ENCODE peak calls at places on chromosomes 7 and 10, in ten cellular contexts. J is lower leg skin; L is epithelial cell of esophagus; E is BE2C; W is heart right ventricle; V is HCT116; G is CD4-positive, CD25-positive, alpha-beta regulatory T cell; X is IMR-90; S is mammary epithelial cell; A is dorsolateral prefrontal cortex. K is an unnamed sample.

GRCh38 chr7:157413881-157414701 is 77.3 kb downstream of the DNAJB6 start:
- DNase-seq in J (no peak), L (no peak), E (no peak), W (no peak), V (no peak), G (no peak), X (no peak), S (no peak), A (no peak), K (no peak)

GRCh38 chr7:101558742-101559325 is 70.3 kb downstream of the MYL10 start:
- DNase-seq in J (peak; percentile 49), L (no peak), E (no peak), W (no peak), V (no peak), G (no peak), X (no peak), S (no peak), A (no peak), K (no peak)

GRCh38 chr10:122237326-122237725 is 33.8 kb upstream of the BTBD16 start:
- DNase-seq in J (no peak), L (no peak), E (peak; percentile 57), W (no peak), V (no peak), G (no peak), X (no peak), S (no peak), A (no peak), K (no peak)

GRCh38 chr7:105015631-105015965 is 1.6 kb downstream of the KMT2E start:
- DNase-seq in J (peak; percentile 83), L (peak; percentile 39), E (peak; percentile 57), W (peak; percentile 37), V (no peak), G (peak; percentile 52), X (peak; percentile 41), S (no peak), A (no peak), K (no peak)

GRCh38 chr7:51847461-51848134 is 531.0 kb upstream of the COBL start:
- DNase-seq in J (no peak), L (no peak), E (no peak), W (no peak), V (no peak), G (no peak), X (no peak), S (no peak), A (no peak), K (no peak)

GRCh38 chr7:150910996-150911422 is 58.7 kb downstream of the AOC1 start:
- DNase-seq in J (no peak), L (no peak), E (no peak), W (no peak), V (no peak), G (no peak), X (no peak), S (no peak), A (no peak), K (no peak)

GRCh38 chr10:44853148-44853734 is 57.9 kb upstream of the TMEM72 start:
- DNase-seq in J (peak; percentile 54), L (peak; percentile 39), E (no peak), W (no peak), V (no peak), G (no peak), X (peak; percentile 47), S (no peak), A (no peak), K (peak; percentile 22)

GRCh38 chr10:4718544-4718943 is 107.5 kb upstream of the AKR1E2 start:
- DNase-seq in J (no peak), L (no peak), E (no peak), W (no peak), V (no peak), G (no peak), X (no peak), S (no peak), A (no peak), K (no peak)

GRCh38 chr7:91554893-91555292 is 290.7 kb downstream of the FZD1 start:
- DNase-seq in J (no peak), L (no peak), E (no peak), W (no peak), V (no peak), G (no peak), X (no peak), S (no peak), A (no peak), K (no peak)

GRCh38 chr7:91551377-91552175 is 287.3 kb downstream of the FZD1 start:
- DNase-seq in J (no peak), L (peak; percentile 66), E (no peak), W (no peak), V (no peak), G (no peak), X (peak; percentile 8), S (peak; percentile 43), A (no peak), K (peak; percentile 71)

GRCh38 chr7:91553410-91553895 is 289.2 kb downstream of the FZD1 start:
- DNase-seq in J (no peak), L (no peak), E (no peak), W (no peak), V (no peak), G (no peak), X (no peak), S (no peak), A (no peak), K (no peak)

GRCh38 chr7:91556239-91556638 is 292.0 kb downstream of the FZD1 start:
- DNase-seq in J (no peak), L (no peak), E (no peak), W (no peak), V (no peak), G (no peak), X (no peak), S (no peak), A (no peak), K (no peak)

DNA sequence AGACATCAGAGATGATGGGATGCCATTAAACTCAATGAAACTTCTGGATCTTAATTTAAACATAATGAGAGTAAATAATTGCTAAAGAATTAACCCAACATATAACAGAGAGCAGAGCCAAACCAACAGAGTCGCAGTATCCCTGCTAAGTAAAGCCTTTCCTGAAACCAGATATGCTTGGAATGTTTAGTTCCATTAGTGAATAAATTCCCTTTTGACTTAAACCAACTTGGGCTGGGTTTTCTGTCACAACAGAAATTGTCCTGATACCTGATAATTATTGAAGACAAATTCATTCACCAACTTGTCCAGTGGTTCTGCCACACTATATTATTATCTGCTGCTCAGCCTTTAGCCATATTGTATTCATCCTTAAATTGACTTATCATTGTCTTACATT is 286.7 kb downstream of the FZD1 start:
- DNase-seq in J (no peak), L (no peak), E (no peak), W (no peak), V (no peak), G (no peak), X (no peak), S (no peak), A (no peak), K (no peak)
- H3K4me3 ChIP-seq in J (no peak overlapping the region), L (no peak overlapping the region), E (no peak overlapping the region), W (no peak overlapping the region), V (no peak overlapping the region), G (no peak overlapping the region), X (no peak overlapping the region), S (no peak overlapping the region), A (no peak overlapping the region), K (no peak overlapping the region)

GRCh38 chr10:49608925-49609282 is 1.2 kb upstream of the SLC18A3 start:
- DNase-seq in J (no peak), L (no peak), E (no peak), W (no peak), V (no peak), G (no peak), X (no peak), S (no peak), A (no peak), K (no peak)

GRCh38 chr10:49609283-49610014 is 661 bp upstream of the SLC18A3 start:
- DNase-seq in J (peak; percentile 76), L (no peak), E (peak; percentile 70), W (no peak), V (no peak), G (no peak), X (no peak), S (no peak), A (no peak), K (no peak)

GRCh38 chr10:49610735-49611165 is 640 bp downstream of the SLC18A3 start:
- DNase-seq in J (peak; percentile 48), L (no peak), E (no peak), W (no peak), V (no peak), G (no peak), X (no peak), S (no peak), A (no peak), K (no peak)

GRCh38 chr10:49611166-49611814 is 1.2 kb downstream of the SLC18A3 start:
- DNase-seq in J (peak; percentile 70), L (peak; percentile 12), E (no peak), W (no peak), V (no peak), G (no peak), X (no peak), S (no peak), A (no peak), K (no peak)

GRCh38 chr10:49610015-49610734 is at the start of gene SLC18A3:
- DNase-seq in J (peak; percentile 74), L (no peak), E (peak; percentile 80), W (no peak), V (no peak), G (no peak), X (no peak), S (no peak), A (no peak), K (no peak)
- H3K4me3 ChIP-seq in J (no peak within 1 kb of the TSS), L (no peak within 1 kb of the TSS), E (peak within 1 kb of the TSS; percentile 61), W (no peak within 1 kb of the TSS), V (no peak within 1 kb of the TSS), G (no peak within 1 kb of the TSS), X (no peak within 1 kb of the TSS), S (no peak within 1 kb of the TSS), A (no peak within 1 kb of the TSS), K (no peak within 1 kb of the TSS)

GRCh38 chr10:51074238-51075028 is at the start of gene PRKG1:
- DNase-seq in J (peak; percentile 95), L (peak; percentile 68), E (peak; percentile 28), W (peak; percentile 70), V (no peak), G (no peak), X (peak; percentile 85), S (peak; percentile 52), A (peak; percentile 80), K (peak; percentile 45)

GRCh38 chr10:51075802-51076201 is 1.5 kb downstream of the PRKG1 start:
- DNase-seq in J (no peak), L (no peak), E (no peak), W (no peak), V (no peak), G (no peak), X (no peak), S (no peak), A (no peak), K (no peak)

GRCh38 chr10:51077507-51077906 is 3.2 kb downstream of the PRKG1 start:
- DNase-seq in J (no peak), L (no peak), E (no peak), W (no peak), V (no peak), G (no peak), X (no peak), S (no peak), A (no peak), K (no peak)

GRCh38 chr10:51073461-51074237 is 638 bp upstream of the PRKG1 start:
- DNase-seq in J (peak; percentile 87), L (peak; percentile 11), E (peak; percentile 4), W (peak; percentile 32), V (no peak), G (no peak), X (peak; percentile 31), S (peak; percentile 10), A (peak; percentile 48), K (no peak)

DNA sequence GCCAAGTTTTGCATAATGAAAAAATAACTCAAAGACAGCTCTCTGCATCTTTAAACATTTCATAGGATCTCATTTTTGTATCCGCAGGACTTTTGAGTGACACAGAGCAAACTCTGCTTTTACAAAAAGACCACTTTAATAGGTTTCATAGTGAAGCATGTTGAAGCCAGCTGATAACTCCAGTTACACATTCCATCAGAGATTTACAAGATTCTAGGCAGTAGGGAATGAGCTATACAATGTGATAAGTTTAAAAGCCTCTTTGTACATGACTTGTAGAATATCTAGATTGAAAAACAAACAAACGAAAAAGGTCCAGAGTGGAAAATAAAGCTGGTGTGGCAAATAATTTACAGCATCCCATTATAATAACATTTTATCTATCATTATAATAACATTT is 2.2 kb downstream of the PRKG1 start:
- DNase-seq in J (no peak), L (no peak), E (no peak), W (no peak), V (no peak), G (no peak), X (no peak), S (no peak), A (no peak), K (no peak)
- H3K4me3 ChIP-seq in J (no peak overlapping the region), L (no peak overlapping the region), E (no peak overlapping the region), W (peak overlapping the region; percentile 63), V (no peak overlapping the region), G (no peak overlapping the region), X (no peak overlapping the region), S (no peak overlapping the region), A (no peak overlapping the region), K (no peak overlapping the region)

GRCh38 chr7:82005056-82005455 is 235.2 kb upstream of the HGF start:
- DNase-seq in J (no peak), L (no peak), E (no peak), W (no peak), V (no peak), G (no peak), X (no peak), S (no peak), A (no peak), K (no peak)
- H3K4me3 ChIP-seq in J (no peak overlapping the region), L (no peak overlapping the region), E (no peak overlapping the region), W (no peak overlapping the region), V (no peak overlapping the region), G (no peak overlapping the region), X (no peak overlapping the region), S (no peak overlapping the region), A (no peak overlapping the region), K (no peak overlapping the region)

K was measured in bronchial epithelial cell.